ENCODE peak calls at places on chromosomes 6 and 20, in six cellular contexts. P is adrenal gland, C is stomach, S is A549, E is IMR-90, L is transverse colon. R is an unnamed sample.

GRCh38 chr6:139161817-139162284 is 27.0 kb downstream of the HECA start:
- DNase-seq in P (no peak), C (no peak), S (no peak), E (no peak), L (no peak), R (no peak)

GRCh38 chr6:166813461-166813860 is 142.9 kb downstream of the RNASET2 start:
- DNase-seq in P (no peak), C (no peak), S (no peak), E (no peak), L (no peak), R (no peak)

GRCh38 chr6:40353197-40353966 is 233.8 kb downstream of the LRFN2 start:
- DNase-seq in P (no peak), C (no peak), S (no peak), E (no peak), L (no peak), R (no peak)

GRCh38 chr6:89525786-89526562 is 93.0 kb downstream of the ANKRD6 start:
- DNase-seq in P (no peak), C (no peak), S (no peak), E (no peak), L (no peak), R (no peak)

GRCh38 chr6:85764844-85765243 is 122.2 kb upstream of the SYNCRIP start:
- DNase-seq in P (no peak), C (no peak), S (no peak), E (peak; percentile 4), L (no peak), R (no peak)

GRCh38 chr6:44049989-44050871 is 77.0 kb downstream of the MRPL14 start:
- DNase-seq in P (peak; percentile 13), C (no peak), S (no peak), E (peak; percentile 39), L (peak; percentile 6), R (no peak)

GRCh38 chr6:17167327-17167979 is 65.6 kb downstream of the STMND1 start:
- DNase-seq in P (peak; percentile 33), C (peak; percentile 53), S (peak; percentile 81), E (peak; percentile 15), L (peak; percentile 41), R (no peak)

GRCh38 chr6:168852336-168852884 is 401.2 kb downstream of the THBS2 start:
- DNase-seq in P (no peak), C (no peak), S (no peak), E (no peak), L (no peak), R (no peak)

GRCh38 chr6:49634080-49634810 is 2.4 kb downstream of the RHAG start:
- DNase-seq in P (no peak), C (no peak), S (no peak), E (no peak), L (no peak), R (no peak)

GRCh38 chr6:70709826-70710225 is 42.1 kb downstream of the SMAP1 start:
- DNase-seq in P (no peak), C (no peak), S (peak; percentile 18), E (peak; percentile 90), L (no peak), R (no peak)

GRCh38 chr20:17680128-17680835 is 1.8 kb downstream of the RRBP1 start:
- DNase-seq in P (peak; percentile 75), C (peak; percentile 74), S (peak; percentile 75), E (peak; percentile 71), L (peak; percentile 75), R (peak; percentile 84)

GRCh38 chr6:41289815-41290214 is 3.3 kb upstream of the TREM1 start:
- DNase-seq in P (no peak), C (no peak), S (no peak), E (no peak), L (no peak), R (no peak)

GRCh38 chr6:166008441-166009369 is 158.9 kb downstream of the TBXT start:
- DNase-seq in P (no peak), C (no peak), S (peak; percentile 90), E (peak; percentile 88), L (no peak), R (no peak)

GRCh38 chr20:51720384-51720783 is 47.8 kb downstream of the ATP9A start:
- DNase-seq in P (no peak), C (no peak), S (no peak), E (no peak), L (no peak), R (no peak)

GRCh38 chr6:99822741-99823512 is 171.1 kb downstream of the MCHR2 start:
- DNase-seq in P (no peak), C (no peak), S (peak; percentile 55), E (peak; percentile 82), L (peak; percentile 12), R (no peak)

GRCh38 chr20:16554766-16555543 is 18.3 kb downstream of the KIF16B start:
- DNase-seq in P (no peak), C (no peak), S (no peak), E (no peak), L (no peak), R (no peak)

GRCh38 chr6:38501931-38502330 is 137.8 kb downstream of the BTBD9 start:
- DNase-seq in P (no peak), C (no peak), S (no peak), E (no peak), L (no peak), R (no peak)

GRCh38 chr6:51844391-51844735 is 243.1 kb downstream of the PKHD1 start:
- DNase-seq in P (no peak), C (no peak), S (no peak), E (no peak), L (no peak), R (no peak)

GRCh38 chr6:121838842-121839241 is 403.4 kb downstream of the GJA1 start:
- DNase-seq in P (no peak), C (no peak), S (no peak), E (peak; percentile 38), L (no peak), R (no peak)

GRCh38 chr6:80438728-80439127 is 332.3 kb downstream of the BCKDHB start:
- DNase-seq in P (no peak), C (no peak), S (peak; percentile 73), E (peak; percentile 90), L (no peak), R (no peak)

GRCh38 chr6:13274707-13275434 is 53.5 kb downstream of the TBC1D7 start:
- DNase-seq in P (no peak), C (no peak), S (no peak), E (no peak), L (no peak), R (no peak)

GRCh38 chr6:13275435-13275989 is 52.8 kb downstream of the TBC1D7 start:
- DNase-seq in P (no peak), C (no peak), S (no peak), E (no peak), L (no peak), R (no peak)

GRCh38 chr6:13273931-13274706 is 54.2 kb downstream of the TBC1D7 start:
- DNase-seq in P (no peak), C (peak; percentile 31), S (no peak), E (no peak), L (peak; percentile 50), R (no peak)

GRCh38 chr6:13273202-13273930 is 55.0 kb downstream of the TBC1D7 start:
- DNase-seq in P (no peak), C (no peak), S (no peak), E (no peak), L (no peak), R (no peak)

GRCh38 chr6:13272131-13273046 is 55.9 kb downstream of the TBC1D7 start:
- DNase-seq in P (peak; percentile 49), C (peak; percentile 40), S (no peak), E (no peak), L (peak; percentile 69), R (peak; percentile 75)
- TF ChIP-seq POLR2A in P (no peak), C (no peak), S (no peak), E (no peak), L (peak; percentile 34), R (no peak)

DNA sequence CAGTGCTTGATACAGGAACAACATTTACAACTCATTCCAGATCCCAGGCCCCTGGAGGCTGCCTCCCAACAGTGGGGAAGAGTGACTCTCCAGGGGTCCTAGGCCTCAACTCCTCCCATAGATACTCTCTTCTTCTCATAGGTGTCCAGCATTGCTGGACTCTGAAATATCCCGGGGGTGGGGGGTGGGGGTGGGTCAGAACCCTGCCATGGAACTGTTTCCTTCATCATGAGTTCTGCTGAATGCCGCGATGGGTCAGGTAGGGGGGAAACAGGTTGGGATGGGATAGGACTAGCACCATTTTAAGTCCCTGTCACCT is 4.2 kb downstream of the PIM1 start:
- DNase-seq in P (no peak), C (no peak), S (no peak), E (no peak), L (no peak), R (no peak)
- H3K4me3 ChIP-seq in P (no peak overlapping the region), C (peak overlapping the region; percentile 83), S (no peak overlapping the region), E (no peak overlapping the region), L (no peak overlapping the region), R (peak overlapping the region; percentile 6)

DNA sequence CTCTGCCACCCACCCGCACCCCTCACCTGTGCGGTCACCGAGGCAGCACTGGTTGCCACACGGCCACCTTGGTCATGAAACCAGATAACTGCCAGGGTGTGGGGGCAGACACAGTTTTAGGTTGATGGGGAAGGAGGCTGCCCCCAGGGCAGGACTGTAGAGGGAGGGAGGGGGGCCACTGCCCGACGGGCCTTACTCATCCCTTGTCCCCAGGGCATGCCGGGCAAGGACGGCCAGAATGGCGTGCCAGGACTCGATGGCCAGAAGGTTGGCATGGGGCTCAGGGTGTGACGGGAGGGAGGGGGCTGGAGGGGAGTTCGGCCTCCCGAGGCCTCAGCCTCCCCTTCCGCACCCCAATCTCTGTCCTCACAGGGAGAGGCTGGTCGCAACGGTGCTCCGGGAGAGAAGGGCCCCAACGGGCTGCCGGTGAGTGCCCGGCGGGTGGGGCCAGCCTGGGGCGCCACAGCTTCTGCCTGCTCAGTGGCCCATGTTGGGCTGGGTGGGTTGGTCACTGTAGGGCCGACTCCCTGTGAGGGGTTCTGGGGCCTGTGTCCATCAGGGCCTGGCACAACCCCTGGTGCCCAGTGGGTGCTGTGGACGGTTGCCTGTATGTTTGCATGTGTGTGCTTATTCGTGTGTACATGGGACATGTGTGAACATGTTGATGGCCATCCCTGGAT is 11.8 kb downstream of the COL9A3 start:
- DNase-seq in P (no peak), C (no peak), S (no peak), E (no peak), L (no peak), R (no peak)
- H3K4me1 ChIP-seq in P (peaks cover 6% of the 10 kb centered on the region), C (peaks cover 20% of the 10 kb centered on the region), S (peaks cover 23% of the 10 kb centered on the region), E (peaks cover 3% of the 10 kb centered on the region), L (peaks cover 38% of the 10 kb centered on the region), R (peaks cover 28% of the 10 kb centered on the region)

DNA sequence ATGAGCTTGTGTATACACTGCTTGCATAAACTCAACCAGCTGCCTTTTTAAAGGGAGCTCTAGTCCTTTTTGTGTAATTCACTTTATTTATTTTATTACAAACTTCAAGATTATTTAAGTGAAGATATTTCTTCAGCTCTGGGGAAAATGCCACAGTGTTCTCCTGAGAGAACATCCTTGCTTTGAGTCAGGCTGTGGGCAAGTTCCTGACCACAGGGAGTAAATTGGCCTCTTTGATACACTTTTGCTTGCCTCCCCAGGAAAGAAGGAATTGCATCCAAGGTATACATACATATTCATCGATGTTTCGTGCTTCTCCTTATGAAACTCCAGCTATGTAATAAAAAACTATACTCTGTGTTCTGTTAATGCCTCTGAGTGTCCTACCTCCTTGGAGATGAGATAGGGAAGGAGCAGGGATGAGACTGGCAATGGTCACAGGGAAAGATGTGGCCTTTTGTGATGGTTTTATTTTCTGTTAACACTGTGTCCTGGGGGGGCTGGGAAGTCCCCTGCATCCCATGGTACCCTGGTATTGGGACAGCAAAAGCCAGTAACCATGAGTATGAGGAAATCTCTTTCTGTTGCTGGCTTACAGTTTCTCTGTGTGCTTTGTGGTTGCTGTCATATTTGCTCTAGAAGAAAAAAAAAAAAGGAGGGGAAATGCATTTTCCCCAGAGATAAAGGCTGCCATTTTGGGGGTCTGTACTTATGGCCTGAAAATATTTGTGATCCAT is 15.3 kb downstream of the TNFAIP3 start:
- DNase-seq in P (no peak), C (no peak), S (no peak), E (peak; percentile 49), L (no peak), R (no peak)
- TF ChIP-seq POLR2A in P (no peak), C (no peak), S (no peak), E (no peak), L (no peak), R (no peak)